ENCODE peak calls at places on chromosome 19, in ten cellular contexts. R is fibroblast of lung; M is NCI-H345; N is DMS153; H is WTC11; S is T-helper 2 cell; A is NCI-H510A treated with DMSO at 0.1 percent for 48 hours; Q is GM23248; C is stimulated activated CD8-positive, alpha-beta memory T cell treated with anti-CD3 and anti-CD28 coated beads, Interleukin-12 subunit alpha, Interleukin-12 subunit beta, amount 100 ng/mL, for 4 hours; W is HT1080. K is an unnamed sample.

GRCh38 chr19:54201980-54202379 is 1.3 kb downstream of the RPS9 start:
- DNase-seq in R (no peak), M (no peak), N (no peak), H (no peak), S (no peak), A (no peak), Q (no peak), C (no peak), W (no peak), K (peak)

GRCh38 chr19:5966215-5966614 is 11.7 kb downstream of the RANBP3 start:
- DNase-seq in R (peak), M (no peak), N (no peak), H (no peak), S (no peak), A (no peak), Q (peak), C (no peak), W (no peak), K (no peak)

GRCh38 chr19:53057904-53058579 is 13.5 kb downstream of the ERVV-2 start:
- DNase-seq in R (no peak), M (peak), N (no peak), H (peak), S (no peak), A (no peak), Q (peak), C (no peak), W (no peak), K (peak)

GRCh38 chr19:53537523-53538377 is at the start of gene ZNF331:
- DNase-seq in R (peak), M (peak), N (peak), H (peak), S (peak), A (no peak), Q (peak), C (peak), W (peak), K (peak)

GRCh38 chr19:51094696-51095279 is 12.1 kb upstream of the KLK14 start:
- DNase-seq in R (no peak), M (no peak), N (no peak), H (peak), S (no peak), A (peak), Q (peak), C (no peak), W (no peak), K (no peak)

GRCh38 chr19:37893845-37894575 is 12.4 kb downstream of the WDR87 start:
- DNase-seq in R (no peak), M (no peak), N (no peak), H (no peak), S (no peak), A (no peak), Q (no peak), C (no peak), W (no peak), K (no peak)

GRCh38 chr19:6730153-6730804 is 7.1 kb downstream of the GPR108 start:
- DNase-seq in R (no peak), M (no peak), N (peak), H (peak), S (peak), A (no peak), Q (peak), C (no peak), W (no peak), K (peak)

GRCh38 chr19:29665215-29665825 is at the start of gene PLEKHF1:
- DNase-seq in R (peak), M (peak), N (peak), H (peak), S (peak), A (peak), Q (peak), C (peak), W (peak), K (peak)

GRCh38 chr19:55693336-55693974 is 18.4 kb downstream of the EPN1 start:
- DNase-seq in R (no peak), M (no peak), N (no peak), H (no peak), S (no peak), A (no peak), Q (no peak), C (no peak), W (no peak), K (no peak)

GRCh38 chr19:3293560-3293959 is 69.1 kb downstream of the CELF5 start:
- DNase-seq in R (no peak), M (no peak), N (no peak), H (no peak), S (no peak), A (no peak), Q (no peak), C (no peak), W (no peak), K (no peak)